ENCODE peak calls at places on chromosomes 6 and 20, in five cellular contexts. W, U, D, J and N are unnamed samples.
A peak's percentile ranks its signal among the peaks of the same experiment; 100 is the strongest.

GRCh38 chr20:43993552-43993951 is 78.9 kb downstream of the TOX2 start:
- DNase-seq in U (peak; percentile 18), D (no peak), W (no peak), J (no peak), N (no peak)

GRCh38 chr6:148776321-148776966 is 29.6 kb downstream of the UST start:
- DNase-seq in J (no peak), U (peak; percentile 67), D (no peak), W (peak; percentile 86), N (peak; percentile 90)

GRCh38 chr6:10307028-10307427 is 107.8 kb downstream of the TFAP2A start:
- DNase-seq in D (no peak), J (no peak), U (no peak), W (no peak), N (no peak)

GRCh38 chr6:145829950-145830349 is 15.4 kb upstream of the FBXO30 start:
- DNase-seq in D (no peak), W (no peak), U (no peak), J (no peak), N (no peak)

GRCh38 chr20:10987651-10988383 is 314.0 kb upstream of the JAG1 start:
- DNase-seq in D (no peak), J (no peak), U (peak; percentile 34), W (peak; percentile 57), N (peak; percentile 91)

GRCh38 chr6:13243033-13243432 is 85.3 kb downstream of the TBC1D7 start:
- DNase-seq in W (peak; percentile 69), D (no peak), J (no peak), U (no peak), N (no peak)

GRCh38 chr20:23326774-23327173 is 23.8 kb upstream of the NXT1 start:
- DNase-seq in W (no peak), D (no peak), J (no peak), U (no peak), N (no peak)

GRCh38 chr6:18388252-18388651 is 1.1 kb downstream of the RNF144B start:
- DNase-seq in U (peak; percentile 11), D (no peak), J (no peak), W (no peak), N (peak; percentile 61)

GRCh38 chr6:126927841-126928240 is 190.6 kb upstream of the RSPO3 start:
- DNase-seq in D (no peak), U (no peak), J (no peak), W (no peak), N (no peak)

GRCh38 chr6:124962617-124963415 is 579 bp downstream of the RNF217 start:
- DNase-seq in D (no peak), U (peak; percentile 25), W (peak; percentile 52), J (peak; percentile 55), N (peak; percentile 55)

GRCh38 chr6:75213732-75214131 is 7.9 kb upstream of the COL12A1 start:
- DNase-seq in J (no peak), W (no peak), U (no peak), D (no peak), N (no peak)

GRCh38 chr20:59598625-59599310 is 5.6 kb upstream of the PHACTR3 start:
- DNase-seq in D (no peak), J (no peak), U (peak; percentile 50), W (no peak), N (peak; percentile 37)

GRCh38 chr20:43812216-43812615 is 85.4 kb upstream of the GTSF1L start:
- DNase-seq in U (peak; percentile 42), J (no peak), D (no peak), W (peak; percentile 44), N (no peak)

GRCh38 chr6:14601490-14601889 is 483.9 kb downstream of the CD83 start:
- DNase-seq in U (no peak), J (no peak), W (no peak), D (no peak), N (peak; percentile 12)

GRCh38 chr6:165663283-165663735 is 268 bp upstream of the PDE10A start:
- DNase-seq in W (peak; percentile 25), J (no peak), D (no peak), U (peak; percentile 4), N (peak; percentile 17)

GRCh38 chr20:36521526-36521925 is 19.8 kb upstream of the MYL9 start:
- DNase-seq in U (no peak), D (no peak), W (no peak), J (no peak), N (no peak)

GRCh38 chr6:161265975-161266374 is 7.9 kb downstream of the AGPAT4 start:
- DNase-seq in D (no peak), W (no peak), U (peak; percentile 27), J (no peak), N (no peak)

GRCh38 chr6:132489376-132489775 is 23.5 kb downstream of the STX7 start:
- DNase-seq in J (no peak), D (no peak), U (no peak), W (no peak), N (no peak)

GRCh38 chr20:1830240-1830639 is 65.0 kb upstream of the SIRPA start:
- DNase-seq in U (peak; percentile 98), D (no peak), J (no peak), W (peak; percentile 98), N (peak; percentile 99)

GRCh38 chr6:161440299-161440698 is 166.4 kb upstream of the AGPAT4 start:
- DNase-seq in D (no peak), U (no peak), W (no peak), J (no peak), N (no peak)

GRCh38 chr6:36546958-36547645 is at the start of gene STK38:
- DNase-seq in U (peak; percentile 89), D (peak; percentile 65), W (peak; percentile 79), J (peak; percentile 95), N (peak; percentile 89)

GRCh38 chr6:153216789-153217188 is 85.7 kb upstream of the RGS17 start:
- DNase-seq in J (no peak), D (no peak), U (no peak), W (no peak), N (no peak)

GRCh38 chr6:153214439-153214838 is 83.4 kb upstream of the RGS17 start:
- DNase-seq in U (no peak), W (no peak), D (no peak), J (no peak), N (no peak)

GRCh38 chr6:153215242-153215641 is 84.2 kb upstream of the RGS17 start:
- DNase-seq in J (no peak), W (no peak), D (no peak), U (peak; percentile 4), N (no peak)

DNA sequence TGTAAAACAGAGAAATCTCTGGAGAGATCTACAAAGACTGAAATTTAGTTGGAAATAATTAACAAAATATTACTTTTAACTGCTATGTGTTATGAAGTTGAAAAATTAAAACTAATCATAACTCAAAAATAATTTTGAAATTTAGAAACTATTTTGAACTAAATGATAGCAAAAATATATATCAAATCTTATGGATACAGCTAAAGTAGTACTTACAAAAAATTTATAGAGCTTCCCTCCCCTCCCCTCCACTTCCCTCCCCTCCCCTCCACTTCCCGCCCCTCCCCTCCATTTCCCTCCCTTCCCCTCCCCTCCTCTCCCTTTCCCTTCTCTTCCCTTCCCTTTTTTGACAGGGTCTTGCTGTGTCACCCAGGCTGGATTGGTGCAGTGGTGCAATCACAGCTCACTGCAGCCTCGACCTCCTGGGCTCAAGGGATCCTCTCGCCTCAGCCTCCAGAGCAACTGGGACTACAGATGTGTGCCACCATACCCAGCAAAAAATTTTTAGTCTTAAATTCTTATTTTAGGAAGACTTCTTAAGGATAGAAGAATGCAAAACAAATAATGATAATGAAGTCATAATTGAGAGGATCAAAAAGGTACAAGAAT is 87.2 kb upstream of the RGS17 start:
- DNase-seq in D (no peak), W (no peak), J (no peak), U (no peak), N (no peak)
- H3K4me3 ChIP-seq in D (no peak overlapping the region), W (no peak overlapping the region), J (no peak overlapping the region), U (no peak overlapping the region), N (no peak overlapping the region)

GRCh38 chr6:20364327-20364726 is 37.4 kb upstream of the E2F3 start:
- DNase-seq in U (peak; percentile 30), W (no peak), J (no peak), D (no peak), N (peak; percentile 73)
- TF ChIP-seq CTCF in U (no peak), W (no peak), J (no peak), D (no peak), N (no peak)

DNA sequence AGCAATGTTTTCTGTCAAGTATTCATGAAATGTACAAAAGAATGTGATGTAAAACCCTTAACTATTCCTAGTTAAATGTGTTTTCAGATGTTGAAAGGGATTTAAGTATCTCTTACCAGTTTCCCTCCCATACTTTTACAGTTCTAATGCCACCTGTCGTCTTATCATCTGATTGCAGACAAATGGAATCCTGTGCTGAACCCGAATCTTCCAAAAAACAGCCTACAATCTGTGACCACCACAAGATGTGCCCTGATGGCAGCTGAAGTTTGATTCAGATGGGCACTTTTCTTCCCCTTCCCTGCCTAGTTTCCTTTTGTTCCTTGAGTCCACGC is 1.9 kb downstream of the TOMM6 start:
- DNase-seq in U (no peak), W (no peak), J (no peak), D (no peak), N (no peak)
- H3K4me3 ChIP-seq in U (peak overlapping the region; percentile 89), W (no peak overlapping the region), J (no peak overlapping the region), D (no peak overlapping the region), N (no peak overlapping the region)

GRCh38 chr6:16761469-16762264 is 407 bp upstream of the ATXN1 start:
- DNase-seq in U (peak; percentile 89), W (peak; percentile 93), D (peak; percentile 76), J (peak; percentile 91), N (peak; percentile 89)
- TF ChIP-seq CTCF in U (no peak), W (no peak), D (peak; percentile 54), J (no peak), N (peak; percentile 1)

GRCh38 chr6:25882066-25882496 is 8.0 kb upstream of the SLC17A3 start:
- DNase-seq in D (no peak), J (no peak), W (no peak), U (no peak), N (no peak)
- H3K4me3 ChIP-seq in D (no peak overlapping the region), J (no peak overlapping the region), W (no peak overlapping the region), U (no peak overlapping the region), N (no peak overlapping the region)

GRCh38 chr20:5748246-5748645 is 2.0 kb upstream of the SHLD1 start:
- DNase-seq in U (no peak), J (peak; percentile 59), D (no peak), W (no peak), N (no peak)
- TF ChIP-seq CTCF in U (no peak), J (no peak), D (no peak), W (no peak), N (no peak)

GRCh38 chr20:61749406-61750075 is 316.1 kb downstream of the TAF4 start:
- DNase-seq in U (no peak), D (no peak), J (no peak), W (no peak), N (no peak)
- H3K4me3 ChIP-seq in U (no peak overlapping the region), D (no peak overlapping the region), J (no peak overlapping the region), W (no peak overlapping the region), N (no peak overlapping the region)